ENCODE peak calls at places on chromosomes 4 and X, in four cellular contexts. One of them, this sample, is unnamed.

GRCh38 chr4:53905935-53906377 is 158.4 kb downstream of the CHIC2 start:
- DNase-seq in B cell: peak; percentile 5
- DNase-seq in cardiac muscle cell: peak; percentile 73
- DNase-seq in esophagus squamous epithelium: no peak
- DNase-seq in this sample: no peak

GRCh38 chrX:10549280-10549679 is 71.1 kb downstream of the MID1 start:
- DNase-seq in B cell: no peak
- DNase-seq in cardiac muscle cell: no peak
- DNase-seq in esophagus squamous epithelium: no peak
- DNase-seq in this sample: no peak

GRCh38 chr4:52106701-52107100 is 55.6 kb downstream of the SPATA18 start:
- DNase-seq in B cell: no peak
- DNase-seq in cardiac muscle cell: no peak
- DNase-seq in esophagus squamous epithelium: no peak
- DNase-seq in this sample: no peak

GRCh38 chr4:137531121-137531520 is 1.2 kb downstream of the PCDH18 start:
- DNase-seq in B cell: no peak
- DNase-seq in cardiac muscle cell: peak; percentile 4
- DNase-seq in esophagus squamous epithelium: no peak
- DNase-seq in this sample: no peak

GRCh38 chr4:77669911-77670590 is 64.4 kb downstream of the CXCL13 start:
- DNase-seq in B cell: no peak
- DNase-seq in cardiac muscle cell: no peak
- DNase-seq in esophagus squamous epithelium: no peak
- DNase-seq in this sample: no peak

GRCh38 chrX:8192276-8192675 is 21.2 kb upstream of the VCX2 start:
- DNase-seq in B cell: no peak
- DNase-seq in cardiac muscle cell: no peak
- DNase-seq in esophagus squamous epithelium: no peak
- DNase-seq in this sample: no peak

GRCh38 chr4:125750827-125751466 is 436.2 kb downstream of the FAT4 start:
- DNase-seq in B cell: no peak
- DNase-seq in cardiac muscle cell: peak; percentile 51
- DNase-seq in esophagus squamous epithelium: no peak
- DNase-seq in this sample: no peak

GRCh38 chrX:97320305-97320704 is 436.6 kb downstream of the RPA4 start:
- DNase-seq in B cell: no peak
- DNase-seq in cardiac muscle cell: no peak
- DNase-seq in esophagus squamous epithelium: no peak
- DNase-seq in this sample: no peak

GRCh38 chr4:79623125-79623905 is 215.3 kb upstream of the GK2 start:
- DNase-seq in B cell: no peak
- DNase-seq in cardiac muscle cell: no peak
- DNase-seq in esophagus squamous epithelium: no peak
- DNase-seq in this sample: no peak

GRCh38 chrX:132591719-132592275 is 103.0 kb upstream of the MBNL3 start:
- DNase-seq in B cell: no peak
- DNase-seq in cardiac muscle cell: no peak
- DNase-seq in esophagus squamous epithelium: no peak
- DNase-seq in this sample: no peak

GRCh38 chr4:76209876-76210275 is 3.7 kb downstream of the SCARB2 start:
- DNase-seq in B cell: no peak
- DNase-seq in cardiac muscle cell: no peak
- DNase-seq in esophagus squamous epithelium: no peak
- DNase-seq in this sample: no peak

GRCh38 chrX:116272328-116272727 is 101.8 kb downstream of the AGTR2 start:
- DNase-seq in B cell: no peak
- DNase-seq in cardiac muscle cell: no peak
- DNase-seq in esophagus squamous epithelium: no peak
- DNase-seq in this sample: no peak

GRCh38 chrX:37420756-37421155 is 71.6 kb downstream of the PRRG1 start:
- DNase-seq in B cell: no peak
- DNase-seq in cardiac muscle cell: no peak
- DNase-seq in esophagus squamous epithelium: no peak
- DNase-seq in this sample: no peak

GRCh38 chr4:151930372-151930771 is 169.6 kb upstream of the GATB start:
- DNase-seq in B cell: no peak
- DNase-seq in cardiac muscle cell: peak; percentile 14
- DNase-seq in esophagus squamous epithelium: no peak
- DNase-seq in this sample: no peak

GRCh38 chrX:139881572-139881971 is 51.3 kb downstream of the ATP11C start:
- DNase-seq in B cell: no peak
- DNase-seq in cardiac muscle cell: no peak
- DNase-seq in esophagus squamous epithelium: no peak
- DNase-seq in this sample: no peak

GRCh38 chr4:77777135-77777777 is 41.9 kb downstream of the CNOT6L start:
- DNase-seq in B cell: no peak
- DNase-seq in cardiac muscle cell: no peak
- DNase-seq in esophagus squamous epithelium: no peak
- DNase-seq in this sample: no peak

GRCh38 chr4:20266215-20267082 is 14.7 kb downstream of the SLIT2 start:
- DNase-seq in B cell: no peak
- DNase-seq in cardiac muscle cell: no peak
- DNase-seq in esophagus squamous epithelium: no peak
- DNase-seq in this sample: no peak

GRCh38 chr4:156718226-156718625 is 253.4 kb downstream of the PDGFC start:
- DNase-seq in B cell: no peak
- DNase-seq in cardiac muscle cell: no peak
- DNase-seq in esophagus squamous epithelium: no peak
- DNase-seq in this sample: no peak

GRCh38 chrX:10470009-10470408 is 150.4 kb downstream of the MID1 start:
- DNase-seq in B cell: no peak
- DNase-seq in cardiac muscle cell: no peak
- DNase-seq in esophagus squamous epithelium: no peak
- DNase-seq in this sample: no peak

GRCh38 chr4:169940460-169940859 is 85.7 kb downstream of the MFAP3L start:
- DNase-seq in B cell: no peak
- DNase-seq in cardiac muscle cell: no peak
- DNase-seq in esophagus squamous epithelium: no peak
- DNase-seq in this sample: no peak

GRCh38 chr4:113433536-113434246 is 327.8 kb downstream of the CAMK2D start:
- DNase-seq in B cell: no peak
- DNase-seq in cardiac muscle cell: no peak
- DNase-seq in esophagus squamous epithelium: no peak
- DNase-seq in this sample: no peak

GRCh38 chr4:75180217-75180616 is 247.3 kb downstream of the PARM1 start:
- DNase-seq in B cell: no peak
- DNase-seq in cardiac muscle cell: no peak
- DNase-seq in esophagus squamous epithelium: no peak
- DNase-seq in this sample: no peak

DNA sequence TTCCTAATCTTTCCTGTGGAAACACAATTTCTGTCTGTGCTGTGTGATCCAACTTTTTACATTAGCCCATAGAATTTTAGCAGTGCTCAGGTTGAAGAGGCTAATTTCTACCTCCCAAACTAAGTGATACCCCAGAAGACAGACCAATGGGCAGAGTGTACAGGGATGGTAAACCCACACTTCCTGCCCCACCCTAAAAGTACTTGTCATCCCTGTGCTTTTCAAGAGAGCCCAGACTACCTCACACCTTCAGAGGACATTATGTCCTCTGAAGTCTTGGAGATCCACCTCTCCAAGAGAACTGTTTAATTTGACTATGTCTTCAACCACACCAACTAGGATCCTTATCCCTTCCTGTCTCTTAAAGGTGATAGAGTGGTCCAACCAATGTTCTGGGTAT is 82.0 kb upstream of the ACSL1 start:
- DNase-seq in B cell: no peak
- DNase-seq in cardiac muscle cell: no peak
- DNase-seq in esophagus squamous epithelium: no peak
- DNase-seq in this sample: no peak
- TF ChIP-seq CTCF in B cell: no peak
- TF ChIP-seq CTCF in cardiac muscle cell: no peak
- TF ChIP-seq CTCF in esophagus squamous epithelium: no peak
- TF ChIP-seq CTCF in this sample: no peak

GRCh38 chr4:109332926-109333464 is 30.5 kb upstream of the COL25A1 start:
- DNase-seq in B cell: no peak
- DNase-seq in cardiac muscle cell: no peak
- DNase-seq in esophagus squamous epithelium: no peak
- DNase-seq in this sample: no peak
- TF ChIP-seq CTCF in B cell: no peak
- TF ChIP-seq CTCF in cardiac muscle cell: peak; percentile 42
- TF ChIP-seq CTCF in esophagus squamous epithelium: no peak
- TF ChIP-seq CTCF in this sample: no peak

DNA sequence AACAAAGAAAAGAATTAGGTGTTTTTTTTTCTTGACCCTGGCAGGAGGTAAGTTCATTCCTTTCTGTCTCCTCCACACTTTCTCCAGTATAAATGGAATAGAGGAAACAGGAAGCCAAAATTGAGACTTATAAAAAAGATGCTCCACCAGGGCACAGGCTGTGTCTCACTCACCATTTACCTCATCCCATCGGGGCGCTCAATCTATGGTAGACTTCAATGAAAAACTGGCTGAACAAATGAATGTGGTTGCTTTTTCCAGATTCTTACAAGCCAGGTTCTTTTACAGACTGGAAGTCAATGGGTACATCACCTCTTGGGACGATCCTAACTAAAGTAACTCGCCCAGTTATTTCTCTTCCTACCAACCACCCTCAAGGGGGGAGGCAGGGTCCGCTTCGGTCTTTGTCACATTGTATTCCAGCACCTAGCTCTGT is 685 bp downstream of the COMMD8 start:
- DNase-seq in B cell: peak; percentile 29
- DNase-seq in cardiac muscle cell: no peak
- DNase-seq in esophagus squamous epithelium: no peak
- DNase-seq in this sample: no peak
- TF ChIP-seq CTCF in B cell: no peak
- TF ChIP-seq CTCF in cardiac muscle cell: no peak
- TF ChIP-seq CTCF in esophagus squamous epithelium: no peak
- TF ChIP-seq CTCF in this sample: no peak

GRCh38 chrX:23901805-23902204 is 5.9 kb downstream of the APOO start:
- DNase-seq in B cell: peak; percentile 55
- DNase-seq in cardiac muscle cell: peak; percentile 87
- DNase-seq in esophagus squamous epithelium: peak; percentile 6
- DNase-seq in this sample: peak; percentile 34
- TF ChIP-seq CTCF in B cell: no peak
- TF ChIP-seq CTCF in cardiac muscle cell: peak; percentile 64
- TF ChIP-seq CTCF in esophagus squamous epithelium: no peak
- TF ChIP-seq CTCF in this sample: peak; percentile 66

DNA sequence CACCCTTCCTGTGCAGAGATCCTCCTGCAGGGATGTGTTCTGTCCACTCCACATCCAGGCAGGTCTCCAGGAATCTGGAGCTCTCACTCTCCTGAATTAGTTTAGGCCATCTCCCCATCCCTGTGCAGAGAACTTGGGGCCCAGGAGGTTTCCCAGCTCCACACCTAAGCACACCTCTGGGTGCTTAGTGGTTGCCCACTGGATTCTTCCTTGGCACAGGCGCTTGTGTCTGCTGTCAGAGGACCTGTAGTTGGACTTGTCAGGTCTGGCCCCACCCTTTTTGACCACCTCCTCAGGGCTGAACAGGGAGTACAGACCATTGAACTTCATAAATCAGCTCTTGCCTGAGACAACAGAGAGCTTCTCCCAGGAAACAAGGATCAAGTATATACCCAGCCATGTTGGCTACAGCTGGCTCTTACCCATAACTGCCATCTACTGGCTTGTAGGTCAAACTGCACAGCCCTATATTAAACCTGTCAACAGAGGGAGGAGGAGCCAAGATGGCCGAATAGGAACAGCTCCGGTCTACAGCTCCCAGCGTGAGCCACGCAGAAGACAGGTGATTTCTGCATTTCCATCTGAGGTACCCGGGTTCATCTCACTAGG is 275.5 kb downstream of the PPARGC1A start:
- DNase-seq in B cell: no peak
- DNase-seq in cardiac muscle cell: peak; percentile 22
- DNase-seq in esophagus squamous epithelium: no peak
- DNase-seq in this sample: no peak
- TF ChIP-seq CTCF in B cell: no peak
- TF ChIP-seq CTCF in cardiac muscle cell: peak; percentile 22
- TF ChIP-seq CTCF in esophagus squamous epithelium: peak; percentile 29
- TF ChIP-seq CTCF in this sample: peak; percentile 51

DNA sequence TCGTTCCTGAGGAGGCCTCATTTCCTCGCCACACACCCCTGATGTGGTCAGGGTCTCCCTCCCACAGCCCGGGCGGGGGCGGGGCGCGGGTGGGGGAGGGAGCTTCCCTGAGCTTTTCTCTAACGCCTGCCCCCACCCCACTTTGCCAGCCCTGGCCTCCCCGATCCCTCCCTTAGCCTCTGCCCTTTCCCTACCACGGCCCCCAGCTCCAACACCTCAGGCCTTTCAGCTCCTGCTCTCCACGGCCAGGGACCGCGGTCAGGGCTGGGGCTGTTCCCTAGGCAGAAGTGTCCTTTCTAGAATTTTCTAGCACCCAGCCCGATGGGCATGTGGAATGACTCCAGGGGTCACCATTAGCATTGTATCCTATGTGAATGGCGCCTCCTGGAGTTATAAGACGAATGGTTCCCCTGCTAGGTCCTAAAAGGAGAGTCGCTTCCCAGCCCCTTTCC is 201.3 kb upstream of the BCOR start:
- DNase-seq in B cell: no peak
- DNase-seq in cardiac muscle cell: peak; percentile 71
- DNase-seq in esophagus squamous epithelium: no peak
- DNase-seq in this sample: peak; percentile 3
- TF ChIP-seq CTCF in B cell: no peak
- TF ChIP-seq CTCF in cardiac muscle cell: peak; percentile 42
- TF ChIP-seq CTCF in esophagus squamous epithelium: no peak
- TF ChIP-seq CTCF in this sample: peak; percentile 29

DNA sequence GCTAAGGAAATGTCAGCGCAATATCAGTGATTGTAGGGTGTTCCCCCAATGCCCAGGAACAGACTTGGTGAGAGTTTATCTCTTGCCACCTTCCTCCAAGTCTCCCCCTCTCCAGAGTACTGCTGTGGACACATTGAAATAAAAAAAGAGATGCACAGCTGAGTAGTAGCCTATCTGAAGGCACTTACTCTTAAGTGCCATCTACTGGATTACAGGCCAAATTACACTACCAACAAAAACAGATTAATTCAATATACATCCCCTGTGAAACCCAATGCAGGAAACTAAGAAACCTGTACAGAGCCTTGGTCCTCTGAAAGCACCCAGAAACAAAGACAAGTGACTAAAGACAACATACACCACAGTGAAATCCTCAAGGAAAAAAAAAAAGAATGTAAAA is 460.3 kb downstream of the ZIC3 start:
- DNase-seq in B cell: no peak
- DNase-seq in cardiac muscle cell: peak; percentile 23
- DNase-seq in esophagus squamous epithelium: no peak
- DNase-seq in this sample: no peak
- TF ChIP-seq CTCF in B cell: no peak
- TF ChIP-seq CTCF in cardiac muscle cell: no peak
- TF ChIP-seq CTCF in esophagus squamous epithelium: no peak
- TF ChIP-seq CTCF in this sample: peak; percentile 60

This sample was measured in neural crest cell.